ENCODE peak calls at places on chromosomes 16 and 17, in six cellular contexts. T is tibial nerve; Z is CD8-positive, alpha-beta memory T cell; E is neural progenitor cell; D is CD8-positive, alpha-beta T cell; W is GM23248. V is an unnamed sample.

GRCh38 chr17:3544365-3544764 is 13.2 kb downstream of the TRPV3 start:
- DNase-seq in D (no peak), T (no peak), W (no peak), Z (no peak), E (no peak), V (no peak)

GRCh38 chr16:19488213-19488640 is 33.7 kb downstream of the GDE1 start:
- DNase-seq in E (no peak), Z (no peak), T (no peak), W (no peak), D (no peak), V (no peak)

GRCh38 chr16:27363797-27364196 is 38.2 kb upstream of the IL21R start:
- DNase-seq in W (no peak), Z (no peak), D (no peak), E (no peak), T (no peak), V (no peak)

GRCh38 chr17:79535728-79536025 is 75.2 kb downstream of the RBFOX3 start:
- DNase-seq in D (no peak), T (no peak), Z (no peak), W (no peak), E (no peak), V (no peak)

GRCh38 chr17:56594528-56595418 is 1.3 kb downstream of the NOG start:
- DNase-seq in W (peak), E (peak), D (no peak), T (no peak), Z (no peak), V (no peak)

GRCh38 chr17:49612721-49613120 is 37.0 kb downstream of the NXPH3 start:
- DNase-seq in W (no peak), Z (no peak), T (no peak), D (no peak), E (no peak), V (no peak)

GRCh38 chr16:90077757-90078593 is 844 bp upstream of the PRDM7 start:
- DNase-seq in D (no peak), T (no peak), E (peak), W (peak), Z (no peak), V (no peak)

GRCh38 chr17:79019631-79020584 is 4.1 kb upstream of the C1QTNF1 start:
- DNase-seq in T (peak), D (no peak), Z (peak), E (peak), W (peak), V (peak)

GRCh38 chr17:10838682-10839081 is 795 bp upstream of the PIRT start:
- DNase-seq in D (no peak), Z (no peak), W (no peak), E (no peak), T (no peak), V (no peak)

GRCh38 chr17:10836966-10837599 is 804 bp downstream of the PIRT start:
- DNase-seq in Z (no peak), W (no peak), T (no peak), D (no peak), E (no peak), V (no peak)

GRCh38 chr17:10836145-10836544 is 1.7 kb downstream of the PIRT start:
- DNase-seq in Z (no peak), E (no peak), T (no peak), D (no peak), W (no peak), V (no peak)

GRCh38 chr17:10842658-10843057 is 4.8 kb upstream of the PIRT start:
- DNase-seq in T (no peak), D (no peak), E (no peak), W (no peak), Z (no peak), V (no peak)

GRCh38 chr17:10837987-10838386 is at the start of gene PIRT:
- DNase-seq in W (no peak), E (no peak), T (no peak), D (no peak), Z (no peak), V (no peak)
- H3K27ac ChIP-seq in W (no peak), E (no peak), T (no peak), D (no peak), Z (no peak), V (no peak)

DNA sequence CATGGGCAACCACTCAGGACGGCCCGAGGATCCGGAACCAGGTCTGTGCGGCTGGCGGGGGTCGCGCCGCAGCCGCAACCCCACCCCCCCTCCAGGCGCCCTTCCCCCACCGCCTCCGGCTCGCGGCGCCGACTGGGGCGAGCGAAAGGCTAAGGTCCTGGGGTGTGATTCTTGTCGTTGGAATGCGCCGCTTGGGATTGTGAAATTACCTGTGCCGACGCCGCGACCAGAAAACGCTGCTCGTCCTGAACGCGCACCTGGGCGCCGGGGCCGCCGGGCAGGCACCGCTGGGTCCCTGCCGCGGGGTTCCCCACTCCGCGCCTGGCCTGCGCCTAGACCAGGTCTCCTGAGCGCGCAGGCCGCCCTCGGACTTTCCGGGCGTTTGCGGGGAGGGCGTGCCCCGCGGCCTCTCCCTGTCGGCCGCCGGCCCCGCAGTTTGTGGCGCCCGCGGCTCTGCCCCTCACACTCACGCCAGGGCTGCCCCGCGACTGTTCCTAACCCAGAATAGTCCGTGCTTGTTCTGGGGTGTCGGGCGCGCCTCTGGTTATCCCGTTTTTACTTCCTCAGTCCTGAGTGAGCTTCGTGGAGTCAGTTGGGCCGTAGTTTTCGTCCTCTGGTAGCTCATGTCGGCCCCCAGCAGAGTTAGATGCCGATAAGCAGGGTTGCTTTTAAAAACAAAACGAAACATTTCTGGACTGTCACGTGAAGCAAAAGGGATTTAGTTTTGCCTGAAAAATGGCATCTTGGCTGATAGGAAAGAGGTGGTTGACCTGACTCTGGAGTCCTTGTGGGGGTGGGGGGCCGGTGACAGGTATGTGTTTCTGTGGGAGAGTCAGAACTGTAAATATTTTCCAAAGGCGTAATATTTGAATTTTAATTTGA is 147.3 kb downstream of the SPECC1 start:
- DNase-seq in D (no peak), W (peak), E (peak), T (no peak), Z (peak), V (no peak)
- H3K27ac ChIP-seq in D (peak), W (no peak), E (peak), T (peak), Z (no peak), V (peak)

DNA sequence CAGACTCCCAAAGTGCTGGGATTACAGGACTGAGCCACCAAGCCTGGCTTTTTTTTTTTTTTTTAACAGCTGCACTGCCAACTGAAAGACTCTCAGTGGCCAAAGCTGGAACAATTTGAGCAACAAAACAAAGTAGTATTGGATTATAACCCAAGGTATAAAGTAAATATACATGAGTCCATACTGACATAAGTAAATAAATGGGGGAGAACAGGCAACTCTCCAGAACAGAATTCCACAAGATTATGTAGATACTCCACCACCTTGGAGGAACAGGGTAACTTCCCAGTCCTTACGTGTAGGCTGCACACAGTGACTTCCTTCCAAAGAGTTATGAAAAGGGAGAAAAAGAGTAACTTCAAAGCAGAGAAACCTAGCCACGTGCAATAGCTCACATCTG is 15.7 kb downstream of the CMC2 start:
- DNase-seq in E (no peak), T (no peak), Z (no peak), D (no peak), W (no peak), V (no peak)
- H3K27ac ChIP-seq in E (no peak), T (no peak), Z (no peak), D (no peak), W (no peak), V (no peak)

DNA sequence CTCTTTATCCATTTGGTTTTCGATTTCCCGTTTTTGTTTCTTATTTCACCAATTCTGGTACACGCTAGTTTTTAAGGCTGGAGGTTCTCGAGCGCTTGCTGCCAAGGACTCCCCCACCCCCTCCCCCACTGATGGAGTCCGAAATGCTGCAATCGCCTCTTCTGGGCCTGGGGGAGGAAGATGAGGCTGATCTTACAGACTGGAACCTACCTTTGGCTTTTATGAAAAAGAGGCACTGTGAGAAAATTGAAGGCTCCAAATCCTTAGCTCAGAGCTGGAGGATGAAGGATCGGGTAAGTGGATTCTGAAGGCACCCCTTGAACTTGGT is 825 bp downstream of the RPTOR start:
- DNase-seq in E (no peak), D (no peak), Z (no peak), W (peak), T (no peak), V (no peak)
- H3K27ac ChIP-seq in E (no peak), D (peak), Z (peak), W (peak), T (peak), V (no peak)